ENCODE peak calls at places on chromosomes 3 and 15, in nine cellular contexts. F, B, Q, H, U, W, V, Z and Y are unnamed samples.

GRCh38 chr3:72186485-72186864 is 401.5 kb upstream of the PROK2 start:
- DNase-seq in F (no peak), H (no peak), U (no peak), Q (no peak), B (no peak), V (no peak), W (no peak), Z (no peak), Y (no peak)

GRCh38 chr3:194689493-194689901 is 3.8 kb downstream of the FAM43A start:
- DNase-seq in V (no peak), W (no peak), B (no peak), Z (peak), Q (no peak), U (no peak), H (no peak), F (no peak), Y (no peak)

GRCh38 chr15:86540840-86541467 is 461.3 kb downstream of the AGBL1 start:
- DNase-seq in U (no peak), Q (no peak), V (no peak), W (no peak), H (no peak), B (no peak), Z (no peak), F (no peak), Y (no peak)

GRCh38 chr15:61122624-61123375 is 106.3 kb downstream of the RORA start:
- DNase-seq in Z (no peak), F (no peak), U (no peak), H (no peak), W (no peak), V (no peak), B (no peak), Q (no peak), Y (no peak)

GRCh38 chr3:114519415-114519814 is 225.6 kb downstream of the TIGIT start:
- DNase-seq in Q (no peak), F (no peak), H (no peak), U (peak), W (no peak), V (no peak), B (no peak), Z (peak), Y (peak)

GRCh38 chr3:107284570-107284969 is 92.7 kb upstream of the CCDC54 start:
- DNase-seq in U (no peak), Z (no peak), B (no peak), V (no peak), H (no peak), W (no peak), Q (no peak), F (no peak), Y (peak)

GRCh38 chr3:115819785-115820384 is 196.6 kb downstream of the GAP43 start:
- DNase-seq in V (peak), H (peak), Z (peak), U (peak), W (peak), F (peak), Q (peak), B (peak), Y (peak)

GRCh38 chr3:39056151-39056550 is 4.3 kb downstream of the WDR48 start:
- DNase-seq in U (no peak), F (no peak), H (no peak), B (no peak), Z (no peak), Q (no peak), V (no peak), W (no peak), Y (no peak)

GRCh38 chr15:58535337-58535736 is 103.5 kb downstream of the LIPC start:
- DNase-seq in H (no peak), F (no peak), W (no peak), U (no peak), Z (peak), Q (peak), V (no peak), B (no peak), Y (peak)

GRCh38 chr15:57503051-57503702 is 88.5 kb upstream of the MYZAP start:
- DNase-seq in W (peak), B (no peak), F (peak), U (no peak), V (no peak), H (no peak), Z (peak), Q (no peak), Y (peak)

GRCh38 chr15:100036030-100036429 is 302.8 kb upstream of the LYSMD4 start:
- DNase-seq in W (no peak), U (no peak), V (no peak), Z (no peak), B (no peak), F (no peak), Q (no peak), H (no peak), Y (no peak)

GRCh38 chr3:52834871-52835501 is at the start of gene MUSTN1:
- DNase-seq in F (no peak), V (no peak), B (no peak), U (peak), Z (no peak), Q (no peak), W (no peak), H (no peak), Y (no peak)

GRCh38 chr3:117932441-117932840 is 1102.2 kb downstream of the IGSF11 start:
- DNase-seq in Z (no peak), Q (no peak), F (no peak), B (no peak), W (no peak), V (no peak), H (no peak), U (no peak), Y (no peak)

GRCh38 chr3:179729086-179729485 is 76.2 kb downstream of the USP13 start:
- DNase-seq in Z (no peak), B (no peak), H (no peak), W (no peak), U (no peak), V (no peak), F (no peak), Q (no peak), Y (no peak)

GRCh38 chr3:151259664-151260063 is 18.7 kb downstream of the P2RY14 start:
- DNase-seq in U (no peak), B (no peak), H (no peak), W (no peak), Q (no peak), F (no peak), V (no peak), Z (no peak), Y (no peak)

GRCh38 chr3:72660270-72661114 is 187.8 kb downstream of the SHQ1 start:
- DNase-seq in W (no peak), Z (no peak), F (no peak), H (no peak), V (no peak), B (no peak), Q (peak), U (no peak), Y (no peak)

GRCh38 chr3:10982782-10983181 is 9.8 kb upstream of the SLC6A1 start:
- DNase-seq in F (no peak), U (no peak), V (no peak), Z (no peak), H (no peak), W (no peak), Q (no peak), B (no peak), Y (no peak)

GRCh38 chr3:166291510-166291909 is 454.3 kb upstream of the BCHE start:
- DNase-seq in F (no peak), Q (no peak), Z (peak), B (no peak), U (no peak), W (no peak), H (no peak), V (no peak), Y (no peak)

GRCh38 chr15:58243083-58243482 is 104.9 kb downstream of the AQP9 start:
- DNase-seq in B (no peak), H (no peak), U (no peak), Q (peak), F (no peak), V (no peak), W (no peak), Z (peak), Y (peak)

GRCh38 chr15:73683257-73683623 is 943 bp upstream of the CD276 start:
- DNase-seq in W (no peak), H (no peak), U (no peak), F (no peak), Z (no peak), B (no peak), Q (no peak), V (no peak), Y (no peak)

GRCh38 chr3:42159706-42160472 is 68.7 kb downstream of the TRAK1 start:
- DNase-seq in B (no peak), W (no peak), F (peak), Q (no peak), V (no peak), Z (peak), U (peak), H (no peak), Y (no peak)

GRCh38 chr3:121749276-121750086 is at the start of gene GOLGB1:
- DNase-seq in V (peak), H (peak), Q (peak), U (peak), W (peak), F (peak), Z (peak), B (peak), Y (peak)

GRCh38 chr3:45816544-45816943 is 20.2 kb upstream of the SLC6A20 start:
- DNase-seq in H (no peak), Q (no peak), Z (peak), B (no peak), V (no peak), W (no peak), F (no peak), U (peak), Y (no peak)

GRCh38 chr3:11509175-11510000 is 134.3 kb downstream of the VGLL4 start:
- DNase-seq in H (peak), U (peak), B (no peak), W (no peak), F (no peak), V (no peak), Z (peak), Q (peak), Y (no peak)

GRCh38 chr15:73582961-73583360 is 50.2 kb downstream of the NPTN start:
- DNase-seq in W (no peak), U (no peak), H (no peak), Z (no peak), B (no peak), Q (no peak), V (no peak), F (no peak), Y (no peak)

GRCh38 chr3:67595424-67595823 is 59.0 kb downstream of the SUCLG2 start:
- DNase-seq in F (no peak), V (no peak), U (no peak), Z (no peak), H (no peak), B (no peak), Q (no peak), W (no peak), Y (no peak)

GRCh38 chr3:192128922-192129321 is 598.4 kb downstream of the FGF12 start:
- DNase-seq in W (no peak), H (no peak), U (no peak), F (no peak), B (no peak), Q (peak), Z (peak), V (no peak), Y (peak)

GRCh38 chr15:40493089-40493840 is 22.5 kb downstream of the CHST14 start:
- DNase-seq in Z (no peak), B (peak), W (peak), V (no peak), Q (no peak), F (peak), U (no peak), H (no peak), Y (peak)

GRCh38 chr3:135311699-135312098 is 516.6 kb downstream of the EPHB1 start:
- DNase-seq in H (no peak), Z (peak), F (no peak), V (no peak), B (no peak), U (no peak), W (no peak), Q (no peak), Y (no peak)

GRCh38 chr3:97720417-97720816 is 44.1 kb upstream of the ARL6 start:
- DNase-seq in Q (peak), W (no peak), F (no peak), Z (peak), B (no peak), U (no peak), V (no peak), H (no peak), Y (no peak)

GRCh38 chr15:63264685-63265302 is 12.6 kb upstream of the APH1B start:
- DNase-seq in F (no peak), U (no peak), V (no peak), H (peak), W (no peak), Q (no peak), Z (peak), B (no peak), Y (no peak)

GRCh38 chr15:65087873-65088642 is 11.5 kb downstream of the KBTBD13 start:
- DNase-seq in B (no peak), Z (no peak), V (no peak), F (no peak), U (peak), W (peak), H (no peak), Q (peak), Y (no peak)

GRCh38 chr3:150497956-150498355 is 48.3 kb downstream of the SERP1 start:
- DNase-seq in F (no peak), W (no peak), B (no peak), U (no peak), H (peak), Z (no peak), V (no peak), Q (no peak), Y (peak)

GRCh38 chr3:138912237-138912636 is 34.7 kb downstream of the FOXL2 start:
- DNase-seq in H (no peak), B (no peak), W (no peak), Q (no peak), V (no peak), Z (no peak), U (no peak), F (no peak), Y (no peak)

GRCh38 chr3:105359098-105359762 is 7.5 kb upstream of the ALCAM start:
- DNase-seq in F (no peak), Q (no peak), B (no peak), Z (no peak), V (no peak), H (peak), U (no peak), W (no peak), Y (no peak)

GRCh38 chr3:190883973-190884832 is 21.7 kb upstream of the GMNC start:
- DNase-seq in Z (peak), B (peak), U (no peak), H (peak), Q (peak), V (peak), F (peak), W (peak), Y (peak)

GRCh38 chr3:128326051-128326823 is 140.5 kb downstream of the DNAJB8 start:
- DNase-seq in F (no peak), Z (peak), Q (no peak), H (no peak), V (no peak), W (no peak), B (no peak), U (no peak), Y (no peak)

GRCh38 chr15:70093481-70094309 is 4.0 kb downstream of the TLE3 start:
- DNase-seq in Q (no peak), F (peak), H (no peak), U (no peak), Z (peak), V (no peak), W (no peak), B (no peak), Y (peak)